ENCODE peak calls at places on chromosomes 12 and 14, in four cellular contexts. One of them, this sample, is unnamed.

GRCh38 chr12:121251838-121252237 is 41.9 kb downstream of the P2RX4 start:
- DNase-seq in GF-D8: no peak
- DNase-seq in esophagus squamous epithelium: no peak
- DNase-seq in NCI-H2081: no peak
- DNase-seq in this sample: no peak

GRCh38 chr12:66744956-66745383 is 66.1 kb upstream of the GRIP1 start:
- DNase-seq in GF-D8: no peak
- DNase-seq in esophagus squamous epithelium: no peak
- DNase-seq in NCI-H2081: no peak
- DNase-seq in this sample: no peak

GRCh38 chr12:50933459-50934124 is 18.8 kb upstream of the HIGD1C start:
- DNase-seq in GF-D8: no peak
- DNase-seq in NCI-H2081: no peak
- DNase-seq in esophagus squamous epithelium: no peak
- DNase-seq in this sample: no peak

GRCh38 chr14:74514471-74514932 is 20.9 kb downstream of the ISCA2 start:
- DNase-seq in esophagus squamous epithelium: no peak
- DNase-seq in NCI-H2081: no peak
- DNase-seq in GF-D8: no peak
- DNase-seq in this sample: no peak

GRCh38 chr12:43109626-43110345 is 442.2 kb downstream of the ADAMTS20 start:
- DNase-seq in esophagus squamous epithelium: no peak
- DNase-seq in NCI-H2081: no peak
- DNase-seq in GF-D8: no peak
- DNase-seq in this sample: no peak

GRCh38 chr14:105086833-105087307 is 21.6 kb upstream of the GPR132 start:
- DNase-seq in esophagus squamous epithelium: no peak
- DNase-seq in NCI-H2081: peak
- DNase-seq in GF-D8: peak
- DNase-seq in this sample: no peak

GRCh38 chr14:23570806-23571483 is 3.4 kb upstream of the AP1G2 start:
- DNase-seq in esophagus squamous epithelium: no peak
- DNase-seq in GF-D8: no peak
- DNase-seq in NCI-H2081: no peak
- DNase-seq in this sample: no peak

GRCh38 chr12:42969357-42969756 is 379.8 kb upstream of the PRICKLE1 start:
- DNase-seq in NCI-H2081: no peak
- DNase-seq in GF-D8: no peak
- DNase-seq in esophagus squamous epithelium: no peak
- DNase-seq in this sample: no peak

This sample was measured in NCI-H2029 treated with DMSO at 0.1 percent for 48 hours.